ENCODE peak calls at places on chromosomes 1 and 21, in four cellular contexts. Z, D, J and F are unnamed samples. For H3K36me3, the result is how much of the 10 kb centered on the place peaks cover.

GRCh38 chr1:230149751-230150584 is 82.9 kb downstream of the GALNT2 start:
- DNase-seq in Z (no peak), D (no peak), J (no peak), F (peak)

GRCh38 chr1:232508161-232508661 is 121.7 kb downstream of the SIPA1L2 start:
- DNase-seq in Z (no peak), D (no peak), J (no peak), F (no peak)

GRCh38 chr1:4553761-4554160 is 100.6 kb upstream of the AJAP1 start:
- DNase-seq in Z (no peak), D (no peak), J (no peak), F (no peak)

GRCh38 chr21:33644383-33645074 is 2.2 kb downstream of the ITSN1 start:
- DNase-seq in Z (no peak), D (peak), J (no peak), F (no peak)

GRCh38 chr21:16133248-16133647 is 403.5 kb downstream of the USP25 start:
- DNase-seq in Z (no peak), D (no peak), J (no peak), F (no peak)

GRCh38 chr21:45408811-45409261 is 3.9 kb downstream of the COL18A1 start:
- DNase-seq in Z (no peak), D (no peak), J (no peak), F (no peak)

GRCh38 chr1:224198572-224198971 is 15.5 kb downstream of the DEGS1 start:
- DNase-seq in Z (peak), D (no peak), J (no peak), F (no peak)

GRCh38 chr1:92186081-92186480 is 31.6 kb upstream of the C1orf146 start:
- DNase-seq in Z (peak), D (no peak), J (no peak), F (no peak)

GRCh38 chr21:36535618-36536241 is 55.8 kb upstream of the CLDN14 start:
- DNase-seq in Z (peak), D (no peak), J (no peak), F (peak)

GRCh38 chr1:59422921-59423575 is 126.2 kb downstream of the FGGY start:
- DNase-seq in Z (no peak), D (peak), J (no peak), F (no peak)

GRCh38 chr1:26373281-26373680 is 731 bp upstream of the ZNF683 start:
- DNase-seq in Z (no peak), D (no peak), J (peak), F (no peak)

GRCh38 chr1:215777370-215777925 is 210.3 kb downstream of the KCTD3 start:
- DNase-seq in Z (peak), D (no peak), J (no peak), F (no peak)

GRCh38 chr1:167808104-167808503 is 86.3 kb downstream of the MPZL1 start:
- DNase-seq in Z (peak), D (no peak), J (no peak), F (no peak)

GRCh38 chr1:216222302-216222701 is 200.9 kb downstream of the USH2A start:
- DNase-seq in Z (no peak), D (no peak), J (no peak), F (no peak)

GRCh38 chr1:112625696-112626095 is 6.1 kb downstream of the CAPZA1 start:
- DNase-seq in Z (peak), D (no peak), J (no peak), F (no peak)

GRCh38 chr1:150083907-150084306 is 16.3 kb downstream of the VPS45 start:
- DNase-seq in Z (no peak), D (no peak), J (no peak), F (no peak)

GRCh38 chr1:246930830-246931548 is 759 bp downstream of the AHCTF1 start:
- DNase-seq in Z (peak), D (peak), J (peak), F (peak)

GRCh38 chr1:217924924-217925323 is 293.8 kb downstream of the SPATA17 start:
- DNase-seq in Z (no peak), D (no peak), J (no peak), F (no peak)

GRCh38 chr21:42080788-42081083 is 9.6 kb downstream of the UMODL1 start:
- DNase-seq in Z (peak), D (no peak), J (no peak), F (no peak)

GRCh38 chr1:235843458-235843857 is 23.2 kb downstream of the LYST start:
- DNase-seq in Z (peak), D (no peak), J (no peak), F (no peak)

GRCh38 chr1:2132222-2133038 is 62.1 kb downstream of the FAAP20 start:
- DNase-seq in Z (peak), D (peak), J (no peak), F (no peak)

GRCh38 chr1:54808443-54809207 is 7.5 kb upstream of the TTC22 start:
- DNase-seq in Z (no peak), D (no peak), J (no peak), F (no peak)

GRCh38 chr1:153353226-153353947 is 4.3 kb upstream of the S100A9 start:
- DNase-seq in Z (no peak), D (no peak), J (no peak), F (no peak)

GRCh38 chr1:15617874-15618684 is 821 bp downstream of the DDI2 start:
- DNase-seq in Z (peak), D (no peak), J (peak), F (peak)

GRCh38 chr1:15618685-15619525 is 1.6 kb downstream of the DDI2 start:
- DNase-seq in Z (peak), D (no peak), J (no peak), F (no peak)

GRCh38 chr1:15617173-15617873 is at the start of gene DDI2:
- DNase-seq in Z (peak), D (peak), J (peak), F (peak)

GRCh38 chr1:15620155-15620545 is 2.9 kb downstream of the DDI2 start:
- DNase-seq in Z (peak), D (no peak), J (no peak), F (no peak)

GRCh38 chr1:15616704-15617172 is 520 bp upstream of the DDI2 start:
- DNase-seq in Z (no peak), D (peak), J (no peak), F (no peak)
- H3K4me3 ChIP-seq in Z (peak), D (peak), J (peak), F (peak)

GRCh38 chr1:53306168-53306567 is 21.7 kb downstream of the LRP8 start:
- DNase-seq in Z (no peak), D (no peak), J (no peak), F (no peak)
- H3K36me3 ChIP-seq in Z (under half), D (under half), J (under half), F (under half)

DNA sequence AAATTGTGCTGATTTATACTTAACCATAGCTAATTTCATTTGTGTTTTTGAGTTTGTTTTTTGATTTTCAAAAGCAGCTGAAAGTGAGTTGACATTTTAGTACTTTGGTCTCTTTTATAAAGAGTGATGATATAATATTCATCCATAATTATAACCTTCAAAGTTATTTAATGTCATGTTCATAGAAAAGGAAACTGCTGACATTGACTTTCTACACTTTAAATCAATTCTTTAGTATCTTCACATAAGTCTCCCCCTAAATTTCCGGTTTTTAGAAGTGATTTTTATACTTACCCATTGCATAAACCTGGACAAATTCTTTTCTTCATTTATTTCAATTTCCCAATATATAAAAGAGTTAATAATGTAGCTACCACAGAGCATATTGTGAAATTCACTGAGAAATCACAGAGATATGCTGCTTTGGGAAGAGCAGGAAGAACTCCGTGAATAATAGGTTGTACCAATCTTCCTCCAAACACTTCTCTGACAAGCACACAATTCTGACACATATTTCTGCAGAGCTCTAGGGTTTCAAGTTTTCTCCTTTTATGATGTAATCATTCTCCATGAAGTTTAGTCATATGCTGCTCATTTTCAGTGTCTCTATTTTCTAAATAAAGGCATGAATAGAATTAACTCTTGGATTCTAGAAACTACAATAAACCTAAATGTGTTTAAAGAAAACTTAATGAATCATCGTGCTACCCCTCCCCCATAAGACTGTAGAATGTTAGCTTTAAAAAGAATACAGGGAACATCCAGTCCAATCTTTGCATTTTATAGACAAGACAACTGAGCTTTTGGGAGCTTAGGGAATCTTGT is 25.6 kb upstream of the CDC42BPA start:
- DNase-seq in Z (peak), D (no peak), J (no peak), F (no peak)
- H3K4me3 ChIP-seq in Z (no peak), D (no peak), J (no peak), F (no peak)

GRCh38 chr1:21838359-21839157 is 26.5 kb downstream of the LDLRAD2 start:
- DNase-seq in Z (no peak), D (no peak), J (no peak), F (no peak)
- H3K36me3 ChIP-seq in Z (under half), D (under half), J (under half), F (under half)

GRCh38 chr1:156104861-156105546 is 9.5 kb upstream of the LMNA start:
- DNase-seq in Z (no peak), D (peak), J (no peak), F (no peak)

GRCh38 chr1:156103521-156103947 is 11.0 kb upstream of the LMNA start:
- DNase-seq in Z (no peak), D (peak), J (no peak), F (no peak)

GRCh38 chr1:156102634-156103511 is 11.6 kb upstream of the LMNA start:
- DNase-seq in Z (no peak), D (no peak), J (no peak), F (no peak)

GRCh38 chr1:156101880-156102279 is 12.6 kb upstream of the LMNA start:
- DNase-seq in Z (no peak), D (no peak), J (no peak), F (no peak)

GRCh38 chr1:156104065-156104810 is 10.3 kb upstream of the LMNA start:
- DNase-seq in Z (peak), D (peak), J (peak), F (no peak)
- H3K4me3 ChIP-seq in Z (peak), D (no peak), J (no peak), F (no peak)

GRCh38 chr1:244840219-244840794 is 4.8 kb downstream of the COX20 start:
- DNase-seq in Z (no peak), D (no peak), J (no peak), F (no peak)

GRCh38 chr1:244837597-244838258 is 2.3 kb downstream of the COX20 start:
- DNase-seq in Z (no peak), D (no peak), J (no peak), F (no peak)

GRCh38 chr1:244836598-244836997 is 1.1 kb downstream of the COX20 start:
- DNase-seq in Z (no peak), D (no peak), J (no peak), F (no peak)

GRCh38 chr1:244841274-244841927 is 5.9 kb downstream of the COX20 start:
- DNase-seq in Z (no peak), D (no peak), J (no peak), F (no peak)

GRCh38 chr1:244839656-244840055 is 4.2 kb downstream of the COX20 start:
- DNase-seq in Z (no peak), D (no peak), J (no peak), F (no peak)
- H3K36me3 ChIP-seq in Z (under half), D (under half), J (under half), F (under half)

GRCh38 chr1:9416506-9416905 is 122.8 kb upstream of the SLC25A33 start:
- DNase-seq in Z (no peak), D (no peak), J (no peak), F (peak)
- H3K4me3 ChIP-seq in Z (no peak), D (no peak), J (no peak), F (peak)